ENCODE peak calls at places on chromosomes 5 and 9, in seven cellular contexts. One of them, this sample, is unnamed.

GRCh38 chr5:88827997-88828396 is 55.0 kb downstream of the MEF2C start:
- DNase-seq in stimulated activated CD4-positive, alpha-beta T cell treated with anti-CD3 and anti-CD28 coated beads, Interleukin-1b, Interleukin-23, amount 100 ng/mL, for 48 hours: no peak
- DNase-seq in B cell: no peak
- DNase-seq in endothelial cell: no peak
- DNase-seq in T-helper 1 cell: no peak
- DNase-seq in GM04504: no peak
- DNase-seq in stimulated activated CD8-positive, alpha-beta memory T cell treated with anti-CD3 and anti-CD28 coated beads, Interleukin-4, amount 100 ng/mL, for 1 hour: no peak
- DNase-seq in this sample: no peak

GRCh38 chr5:135172718-135173117 is 138.7 kb upstream of the PITX1 start:
- DNase-seq in stimulated activated CD4-positive, alpha-beta T cell treated with anti-CD3 and anti-CD28 coated beads, Interleukin-1b, Interleukin-23, amount 100 ng/mL, for 48 hours: no peak
- DNase-seq in B cell: no peak
- DNase-seq in endothelial cell: no peak
- DNase-seq in T-helper 1 cell: no peak
- DNase-seq in GM04504: no peak
- DNase-seq in stimulated activated CD8-positive, alpha-beta memory T cell treated with anti-CD3 and anti-CD28 coated beads, Interleukin-4, amount 100 ng/mL, for 1 hour: no peak
- DNase-seq in this sample: no peak

GRCh38 chr9:99593621-99594020 is 228.1 kb upstream of the NR4A3 start:
- DNase-seq in stimulated activated CD4-positive, alpha-beta T cell treated with anti-CD3 and anti-CD28 coated beads, Interleukin-1b, Interleukin-23, amount 100 ng/mL, for 48 hours: no peak
- DNase-seq in B cell: no peak
- DNase-seq in endothelial cell: no peak
- DNase-seq in T-helper 1 cell: no peak
- DNase-seq in GM04504: no peak
- DNase-seq in stimulated activated CD8-positive, alpha-beta memory T cell treated with anti-CD3 and anti-CD28 coated beads, Interleukin-4, amount 100 ng/mL, for 1 hour: no peak
- DNase-seq in this sample: no peak

GRCh38 chr5:142819292-142819691 is 49.1 kb downstream of the ARHGAP26 start:
- DNase-seq in stimulated activated CD4-positive, alpha-beta T cell treated with anti-CD3 and anti-CD28 coated beads, Interleukin-1b, Interleukin-23, amount 100 ng/mL, for 48 hours: no peak
- DNase-seq in B cell: no peak
- DNase-seq in endothelial cell: no peak
- DNase-seq in T-helper 1 cell: no peak
- DNase-seq in GM04504: no peak
- DNase-seq in stimulated activated CD8-positive, alpha-beta memory T cell treated with anti-CD3 and anti-CD28 coated beads, Interleukin-4, amount 100 ng/mL, for 1 hour: no peak
- DNase-seq in this sample: no peak

GRCh38 chr5:139668064-139668880 is 20.1 kb downstream of the CXXC5 start:
- DNase-seq in stimulated activated CD4-positive, alpha-beta T cell treated with anti-CD3 and anti-CD28 coated beads, Interleukin-1b, Interleukin-23, amount 100 ng/mL, for 48 hours: peak
- DNase-seq in B cell: peak
- DNase-seq in endothelial cell: peak
- DNase-seq in T-helper 1 cell: no peak
- DNase-seq in GM04504: no peak
- DNase-seq in stimulated activated CD8-positive, alpha-beta memory T cell treated with anti-CD3 and anti-CD28 coated beads, Interleukin-4, amount 100 ng/mL, for 1 hour: no peak
- DNase-seq in this sample: no peak

GRCh38 chr5:77859306-77859705 is 83.2 kb upstream of the TBCA start:
- DNase-seq in stimulated activated CD4-positive, alpha-beta T cell treated with anti-CD3 and anti-CD28 coated beads, Interleukin-1b, Interleukin-23, amount 100 ng/mL, for 48 hours: no peak
- DNase-seq in B cell: no peak
- DNase-seq in endothelial cell: no peak
- DNase-seq in T-helper 1 cell: no peak
- DNase-seq in GM04504: no peak
- DNase-seq in stimulated activated CD8-positive, alpha-beta memory T cell treated with anti-CD3 and anti-CD28 coated beads, Interleukin-4, amount 100 ng/mL, for 1 hour: no peak
- DNase-seq in this sample: no peak

GRCh38 chr5:94540856-94541494 is 77.4 kb downstream of the KIAA0825 start:
- DNase-seq in stimulated activated CD4-positive, alpha-beta T cell treated with anti-CD3 and anti-CD28 coated beads, Interleukin-1b, Interleukin-23, amount 100 ng/mL, for 48 hours: no peak
- DNase-seq in B cell: no peak
- DNase-seq in endothelial cell: no peak
- DNase-seq in T-helper 1 cell: no peak
- DNase-seq in GM04504: no peak
- DNase-seq in stimulated activated CD8-positive, alpha-beta memory T cell treated with anti-CD3 and anti-CD28 coated beads, Interleukin-4, amount 100 ng/mL, for 1 hour: no peak
- DNase-seq in this sample: no peak

GRCh38 chr5:82603280-82603987 is 325.3 kb upstream of the RPS23 start:
- DNase-seq in stimulated activated CD4-positive, alpha-beta T cell treated with anti-CD3 and anti-CD28 coated beads, Interleukin-1b, Interleukin-23, amount 100 ng/mL, for 48 hours: no peak
- DNase-seq in B cell: no peak
- DNase-seq in endothelial cell: no peak
- DNase-seq in T-helper 1 cell: no peak
- DNase-seq in GM04504: no peak
- DNase-seq in stimulated activated CD8-positive, alpha-beta memory T cell treated with anti-CD3 and anti-CD28 coated beads, Interleukin-4, amount 100 ng/mL, for 1 hour: no peak
- DNase-seq in this sample: no peak

GRCh38 chr9:73583590-73583989 is 431.9 kb downstream of the ANXA1 start:
- DNase-seq in stimulated activated CD4-positive, alpha-beta T cell treated with anti-CD3 and anti-CD28 coated beads, Interleukin-1b, Interleukin-23, amount 100 ng/mL, for 48 hours: no peak
- DNase-seq in B cell: no peak
- DNase-seq in endothelial cell: no peak
- DNase-seq in T-helper 1 cell: no peak
- DNase-seq in GM04504: no peak
- DNase-seq in stimulated activated CD8-positive, alpha-beta memory T cell treated with anti-CD3 and anti-CD28 coated beads, Interleukin-4, amount 100 ng/mL, for 1 hour: no peak
- DNase-seq in this sample: peak

GRCh38 chr5:72241346-72242003 is 78.6 kb downstream of the MRPS27 start:
- DNase-seq in stimulated activated CD4-positive, alpha-beta T cell treated with anti-CD3 and anti-CD28 coated beads, Interleukin-1b, Interleukin-23, amount 100 ng/mL, for 48 hours: no peak
- DNase-seq in B cell: no peak
- DNase-seq in endothelial cell: no peak
- DNase-seq in T-helper 1 cell: no peak
- DNase-seq in GM04504: no peak
- DNase-seq in stimulated activated CD8-positive, alpha-beta memory T cell treated with anti-CD3 and anti-CD28 coated beads, Interleukin-4, amount 100 ng/mL, for 1 hour: no peak
- DNase-seq in this sample: no peak

GRCh38 chr9:94921072-94921471 is 194.6 kb downstream of the AOPEP start:
- DNase-seq in stimulated activated CD4-positive, alpha-beta T cell treated with anti-CD3 and anti-CD28 coated beads, Interleukin-1b, Interleukin-23, amount 100 ng/mL, for 48 hours: no peak
- DNase-seq in B cell: no peak
- DNase-seq in endothelial cell: no peak
- DNase-seq in T-helper 1 cell: no peak
- DNase-seq in GM04504: no peak
- DNase-seq in stimulated activated CD8-positive, alpha-beta memory T cell treated with anti-CD3 and anti-CD28 coated beads, Interleukin-4, amount 100 ng/mL, for 1 hour: no peak
- DNase-seq in this sample: no peak

GRCh38 chr5:78533356-78533755 is 115.2 kb downstream of the LHFPL2 start:
- DNase-seq in stimulated activated CD4-positive, alpha-beta T cell treated with anti-CD3 and anti-CD28 coated beads, Interleukin-1b, Interleukin-23, amount 100 ng/mL, for 48 hours: no peak
- DNase-seq in B cell: no peak
- DNase-seq in endothelial cell: no peak
- DNase-seq in T-helper 1 cell: no peak
- DNase-seq in GM04504: no peak
- DNase-seq in stimulated activated CD8-positive, alpha-beta memory T cell treated with anti-CD3 and anti-CD28 coated beads, Interleukin-4, amount 100 ng/mL, for 1 hour: no peak
- DNase-seq in this sample: no peak

GRCh38 chr5:133957591-133957990 is 10.8 kb downstream of the C5orf15 start:
- DNase-seq in stimulated activated CD4-positive, alpha-beta T cell treated with anti-CD3 and anti-CD28 coated beads, Interleukin-1b, Interleukin-23, amount 100 ng/mL, for 48 hours: no peak
- DNase-seq in B cell: no peak
- DNase-seq in endothelial cell: no peak
- DNase-seq in T-helper 1 cell: no peak
- DNase-seq in GM04504: no peak
- DNase-seq in stimulated activated CD8-positive, alpha-beta memory T cell treated with anti-CD3 and anti-CD28 coated beads, Interleukin-4, amount 100 ng/mL, for 1 hour: no peak
- DNase-seq in this sample: no peak

GRCh38 chr5:31581498-31582099 is 49.5 kb downstream of the C5orf22 start:
- DNase-seq in stimulated activated CD4-positive, alpha-beta T cell treated with anti-CD3 and anti-CD28 coated beads, Interleukin-1b, Interleukin-23, amount 100 ng/mL, for 48 hours: no peak
- DNase-seq in B cell: no peak
- DNase-seq in endothelial cell: no peak
- DNase-seq in T-helper 1 cell: no peak
- DNase-seq in GM04504: peak
- DNase-seq in stimulated activated CD8-positive, alpha-beta memory T cell treated with anti-CD3 and anti-CD28 coated beads, Interleukin-4, amount 100 ng/mL, for 1 hour: no peak
- DNase-seq in this sample: peak

GRCh38 chr5:132259061-132259851 is 1.8 kb downstream of the PDLIM4 start:
- DNase-seq in stimulated activated CD4-positive, alpha-beta T cell treated with anti-CD3 and anti-CD28 coated beads, Interleukin-1b, Interleukin-23, amount 100 ng/mL, for 48 hours: no peak
- DNase-seq in B cell: peak
- DNase-seq in endothelial cell: no peak
- DNase-seq in T-helper 1 cell: no peak
- DNase-seq in GM04504: peak
- DNase-seq in stimulated activated CD8-positive, alpha-beta memory T cell treated with anti-CD3 and anti-CD28 coated beads, Interleukin-4, amount 100 ng/mL, for 1 hour: no peak
- DNase-seq in this sample: peak

GRCh38 chr5:110043025-110043424 is 353.3 kb downstream of the MAN2A1 start:
- DNase-seq in stimulated activated CD4-positive, alpha-beta T cell treated with anti-CD3 and anti-CD28 coated beads, Interleukin-1b, Interleukin-23, amount 100 ng/mL, for 48 hours: no peak
- DNase-seq in B cell: no peak
- DNase-seq in endothelial cell: no peak
- DNase-seq in T-helper 1 cell: no peak
- DNase-seq in GM04504: no peak
- DNase-seq in stimulated activated CD8-positive, alpha-beta memory T cell treated with anti-CD3 and anti-CD28 coated beads, Interleukin-4, amount 100 ng/mL, for 1 hour: no peak
- DNase-seq in this sample: no peak

GRCh38 chr5:134877159-134877558 is 3.0 kb downstream of the TXNDC15 start:
- DNase-seq in stimulated activated CD4-positive, alpha-beta T cell treated with anti-CD3 and anti-CD28 coated beads, Interleukin-1b, Interleukin-23, amount 100 ng/mL, for 48 hours: no peak
- DNase-seq in B cell: no peak
- DNase-seq in endothelial cell: no peak
- DNase-seq in T-helper 1 cell: no peak
- DNase-seq in GM04504: no peak
- DNase-seq in stimulated activated CD8-positive, alpha-beta memory T cell treated with anti-CD3 and anti-CD28 coated beads, Interleukin-4, amount 100 ng/mL, for 1 hour: no peak
- DNase-seq in this sample: no peak

GRCh38 chr5:54083851-54084250 is 226.5 kb downstream of the ARL15 start:
- DNase-seq in stimulated activated CD4-positive, alpha-beta T cell treated with anti-CD3 and anti-CD28 coated beads, Interleukin-1b, Interleukin-23, amount 100 ng/mL, for 48 hours: no peak
- DNase-seq in B cell: no peak
- DNase-seq in endothelial cell: no peak
- DNase-seq in T-helper 1 cell: no peak
- DNase-seq in GM04504: no peak
- DNase-seq in stimulated activated CD8-positive, alpha-beta memory T cell treated with anti-CD3 and anti-CD28 coated beads, Interleukin-4, amount 100 ng/mL, for 1 hour: no peak
- DNase-seq in this sample: no peak

GRCh38 chr9:135814421-135814820 is 92.9 kb downstream of the CAMSAP1 start:
- DNase-seq in stimulated activated CD4-positive, alpha-beta T cell treated with anti-CD3 and anti-CD28 coated beads, Interleukin-1b, Interleukin-23, amount 100 ng/mL, for 48 hours: no peak
- DNase-seq in B cell: no peak
- DNase-seq in endothelial cell: no peak
- DNase-seq in T-helper 1 cell: no peak
- DNase-seq in GM04504: no peak
- DNase-seq in stimulated activated CD8-positive, alpha-beta memory T cell treated with anti-CD3 and anti-CD28 coated beads, Interleukin-4, amount 100 ng/mL, for 1 hour: no peak
- DNase-seq in this sample: no peak

GRCh38 chr5:180161420-180162303 is 47.3 kb downstream of the RASGEF1C start:
- DNase-seq in stimulated activated CD4-positive, alpha-beta T cell treated with anti-CD3 and anti-CD28 coated beads, Interleukin-1b, Interleukin-23, amount 100 ng/mL, for 48 hours: no peak
- DNase-seq in B cell: no peak
- DNase-seq in endothelial cell: no peak
- DNase-seq in T-helper 1 cell: no peak
- DNase-seq in GM04504: no peak
- DNase-seq in stimulated activated CD8-positive, alpha-beta memory T cell treated with anti-CD3 and anti-CD28 coated beads, Interleukin-4, amount 100 ng/mL, for 1 hour: no peak
- DNase-seq in this sample: no peak

GRCh38 chr5:167895899-167896659 is 395.4 kb upstream of the WWC1 start:
- DNase-seq in stimulated activated CD4-positive, alpha-beta T cell treated with anti-CD3 and anti-CD28 coated beads, Interleukin-1b, Interleukin-23, amount 100 ng/mL, for 48 hours: no peak
- DNase-seq in B cell: no peak
- DNase-seq in endothelial cell: no peak
- DNase-seq in T-helper 1 cell: no peak
- DNase-seq in GM04504: no peak
- DNase-seq in stimulated activated CD8-positive, alpha-beta memory T cell treated with anti-CD3 and anti-CD28 coated beads, Interleukin-4, amount 100 ng/mL, for 1 hour: no peak
- DNase-seq in this sample: no peak

GRCh38 chr5:29037716-29038115 is 1999.3 kb upstream of the CDH9 start:
- DNase-seq in stimulated activated CD4-positive, alpha-beta T cell treated with anti-CD3 and anti-CD28 coated beads, Interleukin-1b, Interleukin-23, amount 100 ng/mL, for 48 hours: no peak
- DNase-seq in B cell: no peak
- DNase-seq in endothelial cell: no peak
- DNase-seq in T-helper 1 cell: no peak
- DNase-seq in GM04504: no peak
- DNase-seq in stimulated activated CD8-positive, alpha-beta memory T cell treated with anti-CD3 and anti-CD28 coated beads, Interleukin-4, amount 100 ng/mL, for 1 hour: no peak
- DNase-seq in this sample: no peak

GRCh38 chr5:118891252-118891651 is 97.1 kb downstream of the DTWD2 start:
- DNase-seq in stimulated activated CD4-positive, alpha-beta T cell treated with anti-CD3 and anti-CD28 coated beads, Interleukin-1b, Interleukin-23, amount 100 ng/mL, for 48 hours: no peak
- DNase-seq in B cell: no peak
- DNase-seq in endothelial cell: no peak
- DNase-seq in T-helper 1 cell: no peak
- DNase-seq in GM04504: no peak
- DNase-seq in stimulated activated CD8-positive, alpha-beta memory T cell treated with anti-CD3 and anti-CD28 coated beads, Interleukin-4, amount 100 ng/mL, for 1 hour: no peak
- DNase-seq in this sample: peak

GRCh38 chr9:6183227-6183551 is 32.4 kb upstream of the IL33 start:
- DNase-seq in stimulated activated CD4-positive, alpha-beta T cell treated with anti-CD3 and anti-CD28 coated beads, Interleukin-1b, Interleukin-23, amount 100 ng/mL, for 48 hours: no peak
- DNase-seq in B cell: no peak
- DNase-seq in endothelial cell: no peak
- DNase-seq in T-helper 1 cell: no peak
- DNase-seq in GM04504: no peak
- DNase-seq in stimulated activated CD8-positive, alpha-beta memory T cell treated with anti-CD3 and anti-CD28 coated beads, Interleukin-4, amount 100 ng/mL, for 1 hour: no peak
- DNase-seq in this sample: no peak

GRCh38 chr9:103183569-103184191 is 188.5 kb downstream of the CYLC2 start:
- DNase-seq in stimulated activated CD4-positive, alpha-beta T cell treated with anti-CD3 and anti-CD28 coated beads, Interleukin-1b, Interleukin-23, amount 100 ng/mL, for 48 hours: no peak
- DNase-seq in B cell: no peak
- DNase-seq in endothelial cell: no peak
- DNase-seq in T-helper 1 cell: no peak
- DNase-seq in GM04504: no peak
- DNase-seq in stimulated activated CD8-positive, alpha-beta memory T cell treated with anti-CD3 and anti-CD28 coated beads, Interleukin-4, amount 100 ng/mL, for 1 hour: no peak
- DNase-seq in this sample: no peak

GRCh38 chr5:171428168-171428658 is 8.8 kb downstream of the FGF18 start:
- DNase-seq in stimulated activated CD4-positive, alpha-beta T cell treated with anti-CD3 and anti-CD28 coated beads, Interleukin-1b, Interleukin-23, amount 100 ng/mL, for 48 hours: no peak
- DNase-seq in B cell: no peak
- DNase-seq in endothelial cell: no peak
- DNase-seq in T-helper 1 cell: no peak
- DNase-seq in GM04504: no peak
- DNase-seq in stimulated activated CD8-positive, alpha-beta memory T cell treated with anti-CD3 and anti-CD28 coated beads, Interleukin-4, amount 100 ng/mL, for 1 hour: no peak
- DNase-seq in this sample: no peak

GRCh38 chr9:110923601-110924000 is 114.7 kb downstream of the LPAR1 start:
- DNase-seq in stimulated activated CD4-positive, alpha-beta T cell treated with anti-CD3 and anti-CD28 coated beads, Interleukin-1b, Interleukin-23, amount 100 ng/mL, for 48 hours: no peak
- DNase-seq in B cell: no peak
- DNase-seq in endothelial cell: no peak
- DNase-seq in T-helper 1 cell: no peak
- DNase-seq in GM04504: no peak
- DNase-seq in stimulated activated CD8-positive, alpha-beta memory T cell treated with anti-CD3 and anti-CD28 coated beads, Interleukin-4, amount 100 ng/mL, for 1 hour: no peak
- DNase-seq in this sample: no peak

GRCh38 chr5:126178521-126178920 is 244.7 kb upstream of the GRAMD2B start:
- DNase-seq in stimulated activated CD4-positive, alpha-beta T cell treated with anti-CD3 and anti-CD28 coated beads, Interleukin-1b, Interleukin-23, amount 100 ng/mL, for 48 hours: no peak
- DNase-seq in B cell: no peak
- DNase-seq in endothelial cell: no peak
- DNase-seq in T-helper 1 cell: no peak
- DNase-seq in GM04504: peak
- DNase-seq in stimulated activated CD8-positive, alpha-beta memory T cell treated with anti-CD3 and anti-CD28 coated beads, Interleukin-4, amount 100 ng/mL, for 1 hour: no peak
- DNase-seq in this sample: peak

GRCh38 chr5:174608631-174609097 is 115.7 kb upstream of the MSX2 start:
- DNase-seq in stimulated activated CD4-positive, alpha-beta T cell treated with anti-CD3 and anti-CD28 coated beads, Interleukin-1b, Interleukin-23, amount 100 ng/mL, for 48 hours: peak
- DNase-seq in B cell: no peak
- DNase-seq in endothelial cell: no peak
- DNase-seq in T-helper 1 cell: no peak
- DNase-seq in GM04504: no peak
- DNase-seq in stimulated activated CD8-positive, alpha-beta memory T cell treated with anti-CD3 and anti-CD28 coated beads, Interleukin-4, amount 100 ng/mL, for 1 hour: no peak
- DNase-seq in this sample: no peak

GRCh38 chr5:173831196-173831914 is 56.8 kb upstream of the CPEB4 start:
- DNase-seq in stimulated activated CD4-positive, alpha-beta T cell treated with anti-CD3 and anti-CD28 coated beads, Interleukin-1b, Interleukin-23, amount 100 ng/mL, for 48 hours: no peak
- DNase-seq in B cell: no peak
- DNase-seq in endothelial cell: no peak
- DNase-seq in T-helper 1 cell: no peak
- DNase-seq in GM04504: no peak
- DNase-seq in stimulated activated CD8-positive, alpha-beta memory T cell treated with anti-CD3 and anti-CD28 coated beads, Interleukin-4, amount 100 ng/mL, for 1 hour: no peak
- DNase-seq in this sample: no peak

GRCh38 chr5:38743562-38743961 is 102.2 kb upstream of the OSMR start:
- DNase-seq in stimulated activated CD4-positive, alpha-beta T cell treated with anti-CD3 and anti-CD28 coated beads, Interleukin-1b, Interleukin-23, amount 100 ng/mL, for 48 hours: no peak
- DNase-seq in B cell: no peak
- DNase-seq in endothelial cell: no peak
- DNase-seq in T-helper 1 cell: no peak
- DNase-seq in GM04504: no peak
- DNase-seq in stimulated activated CD8-positive, alpha-beta memory T cell treated with anti-CD3 and anti-CD28 coated beads, Interleukin-4, amount 100 ng/mL, for 1 hour: no peak
- DNase-seq in this sample: no peak

GRCh38 chr5:882253-883185 is 10.1 kb downstream of the BRD9 start:
- DNase-seq in stimulated activated CD4-positive, alpha-beta T cell treated with anti-CD3 and anti-CD28 coated beads, Interleukin-1b, Interleukin-23, amount 100 ng/mL, for 48 hours: no peak
- DNase-seq in B cell: no peak
- DNase-seq in endothelial cell: no peak
- DNase-seq in T-helper 1 cell: no peak
- DNase-seq in GM04504: no peak
- DNase-seq in stimulated activated CD8-positive, alpha-beta memory T cell treated with anti-CD3 and anti-CD28 coated beads, Interleukin-4, amount 100 ng/mL, for 1 hour: no peak
- DNase-seq in this sample: no peak

GRCh38 chr5:252546-252945 is 18.9 kb upstream of the PDCD6 start:
- DNase-seq in stimulated activated CD4-positive, alpha-beta T cell treated with anti-CD3 and anti-CD28 coated beads, Interleukin-1b, Interleukin-23, amount 100 ng/mL, for 48 hours: no peak
- DNase-seq in B cell: no peak
- DNase-seq in endothelial cell: no peak
- DNase-seq in T-helper 1 cell: no peak
- DNase-seq in GM04504: no peak
- DNase-seq in stimulated activated CD8-positive, alpha-beta memory T cell treated with anti-CD3 and anti-CD28 coated beads, Interleukin-4, amount 100 ng/mL, for 1 hour: no peak
- DNase-seq in this sample: no peak